ENCODE peak calls at places on chromosome 12, in five cellular contexts. S, A, K, U and D are unnamed samples.

GRCh38 chr12:58976146-58976545 is 55.8 kb upstream of the LRIG3 start:
- DNase-seq in S (no peak), A (no peak), K (no peak), U (no peak), D (no peak)

GRCh38 chr12:30268036-30268435 is 427.6 kb downstream of the IPO8 start:
- DNase-seq in S (peak; percentile 6), A (no peak), K (no peak), U (no peak), D (no peak)

GRCh38 chr12:96878704-96879103 is 28.4 kb upstream of the NEDD1 start:
- DNase-seq in S (peak; percentile 62), A (no peak), K (peak; percentile 8), U (peak; percentile 62), D (peak; percentile 15)

GRCh38 chr12:128606040-128606439 is 217.7 kb downstream of the SLC15A4 start:
- DNase-seq in S (no peak), A (no peak), K (no peak), U (peak; percentile 2), D (peak; percentile 38)

GRCh38 chr12:89454080-89454848 is 70.3 kb downstream of the GALNT4 start:
- DNase-seq in S (peak; percentile 76), A (no peak), K (peak; percentile 63), U (peak; percentile 40), D (no peak)

GRCh38 chr12:46553911-46554310 is 181.3 kb upstream of the SLC38A2 start:
- DNase-seq in S (peak; percentile 76), A (no peak), K (peak; percentile 87), U (no peak), D (no peak)

GRCh38 chr12:24488091-24488596 is 460.8 kb downstream of the BCAT1 start:
- DNase-seq in S (no peak), A (no peak), K (peak; percentile 72), U (no peak), D (peak; percentile 58)

GRCh38 chr12:109147954-109148353 is 31.6 kb downstream of the ACACB start:
- DNase-seq in S (peak; percentile 42), A (no peak), K (peak; percentile 81), U (no peak), D (no peak)

GRCh38 chr12:119130523-119130922 is 48.2 kb upstream of the HSPB8 start:
- DNase-seq in S (no peak), A (peak; percentile 80), K (no peak), U (no peak), D (no peak)

GRCh38 chr12:130715150-130715995 is 726 bp downstream of the RIMBP2 start:
- DNase-seq in S (no peak), A (no peak), K (no peak), U (no peak), D (no peak)

DNA sequence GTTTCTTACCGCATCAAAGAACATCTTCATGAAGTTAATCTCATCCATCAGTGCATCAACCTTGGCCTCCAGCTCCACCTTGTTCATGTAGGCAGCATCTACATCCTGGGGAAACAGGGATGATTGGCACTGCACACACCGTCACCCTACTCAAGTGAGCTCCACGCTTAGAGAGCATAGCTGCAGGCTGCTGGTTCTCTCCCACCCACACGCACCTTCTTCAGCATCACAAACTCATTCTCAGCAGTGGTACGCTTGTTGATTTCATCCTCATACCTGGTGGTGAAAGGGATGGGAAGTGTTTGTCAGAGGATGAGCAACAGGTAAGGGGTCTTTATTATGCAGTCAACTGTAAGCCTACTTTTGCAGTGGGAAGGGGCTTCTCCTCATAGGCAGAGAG is 2.3 kb downstream of the KRT5 start:
- DNase-seq in S (no peak), A (no peak), K (no peak), U (no peak), D (no peak)
- H3K4me3 ChIP-seq in S (no peak overlapping the region), A (no peak overlapping the region), K (no peak overlapping the region), U (no peak overlapping the region), D (no peak overlapping the region)

GRCh38 chr12:9646794-9647622 is 22.5 kb upstream of the CLEC2D start:
- DNase-seq in S (peak; percentile 47), A (no peak), K (peak; percentile 19), U (no peak), D (no peak)
- H3K4me3 ChIP-seq in S (peak overlapping the region; percentile 82), A (peak overlapping the region; percentile 55), K (peak overlapping the region; percentile 66), U (peak overlapping the region; percentile 69), D (peak overlapping the region; percentile 76)

GRCh38 chr12:19048943-19049342 is 80.6 kb upstream of the PLEKHA5 start:
- DNase-seq in S (no peak), A (no peak), K (no peak), U (peak; percentile 19), D (no peak)
- H3K4me3 ChIP-seq in S (no peak overlapping the region), A (no peak overlapping the region), K (no peak overlapping the region), U (no peak overlapping the region), D (no peak overlapping the region)

GRCh38 chr12:12505544-12506501 is 56.8 kb downstream of the DUSP16 start:
- DNase-seq in S (peak; percentile 89), A (no peak), K (peak; percentile 86), U (peak; percentile 24), D (no peak)
- H3K4me3 ChIP-seq in S (peak overlapping the region; percentile 70), A (no peak overlapping the region), K (no peak overlapping the region), U (no peak overlapping the region), D (no peak overlapping the region)

DNA sequence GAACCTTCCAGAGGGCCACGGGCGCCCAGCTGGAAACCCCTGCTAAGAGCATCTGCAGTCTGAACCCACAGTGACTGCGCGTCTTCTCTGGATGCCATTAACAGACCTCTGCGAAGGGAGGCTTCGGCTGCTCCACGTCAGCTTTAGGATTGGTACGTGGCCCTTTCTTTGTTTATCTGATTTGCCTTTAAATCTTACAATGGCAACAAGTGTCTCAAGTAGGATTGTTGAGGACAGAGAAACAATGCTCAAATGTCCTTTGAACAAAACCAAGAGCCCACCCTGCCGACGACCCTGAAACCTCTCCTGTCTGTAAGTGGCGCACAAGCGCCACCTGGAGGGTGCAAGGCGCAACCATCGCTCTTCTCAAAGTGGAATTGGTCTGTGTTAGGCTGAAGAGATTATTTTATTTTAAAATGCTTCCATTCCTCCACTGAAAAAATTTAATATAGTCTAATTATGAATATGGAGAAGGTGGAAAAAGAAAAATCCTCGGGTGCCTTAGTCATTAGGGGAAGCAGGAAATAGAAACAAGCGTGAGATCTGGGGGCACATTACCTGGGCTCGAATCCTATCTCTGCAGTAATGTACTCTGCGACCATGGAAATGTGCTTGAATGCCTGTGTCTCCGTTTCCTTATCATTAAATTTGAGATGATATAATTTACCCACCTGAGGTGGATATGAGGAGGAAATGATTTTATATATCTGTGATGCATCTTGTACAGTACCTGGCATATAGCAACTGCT is 82.6 kb upstream of the PTPRB start:
- DNase-seq in S (peak; percentile 64), A (peak; percentile 68), K (peak; percentile 31), U (peak; percentile 46), D (no peak)
- H3K4me3 ChIP-seq in S (peak overlapping the region; percentile 69), A (no peak overlapping the region), K (no peak overlapping the region), U (peak overlapping the region; percentile 51), D (no peak overlapping the region)

DNA sequence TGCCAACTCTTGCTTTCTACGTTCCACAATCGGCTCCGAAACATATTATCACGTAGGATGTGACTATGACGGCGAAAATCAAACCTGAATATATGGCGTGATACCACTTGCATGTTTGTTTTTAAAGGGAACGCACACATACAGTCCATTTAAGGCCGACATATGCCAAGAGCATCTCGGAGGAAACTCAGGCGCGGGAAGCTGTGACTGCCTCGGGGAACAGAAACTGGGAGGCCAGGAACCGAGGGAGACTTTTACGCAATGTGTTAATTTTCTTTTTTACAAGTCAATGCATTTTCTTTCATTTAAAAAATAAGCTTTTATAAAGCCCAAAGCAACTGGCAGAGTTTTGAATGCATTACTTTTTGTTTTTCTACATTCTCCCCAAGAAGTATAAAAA is 6.9 kb downstream of the NCOR2 start:
- DNase-seq in S (no peak), A (peak; percentile 27), K (no peak), U (no peak), D (no peak)
- H3K4me3 ChIP-seq in S (no peak overlapping the region), A (no peak overlapping the region), K (no peak overlapping the region), U (no peak overlapping the region), D (no peak overlapping the region)

GRCh38 chr12:11749943-11750690 is 100.6 kb downstream of the ETV6 start:
- DNase-seq in S (no peak), A (peak; percentile 86), K (no peak), U (no peak), D (no peak)
- H3K4me3 ChIP-seq in S (no peak overlapping the region), A (no peak overlapping the region), K (no peak overlapping the region), U (no peak overlapping the region), D (no peak overlapping the region)